ENCODE peak calls at places on chromosomes 1 and 21, in four cellular contexts. L is upper lobe of right lung, P is heart left ventricle, S is OCI-LY7. B is an unnamed sample.

GRCh38 chr1:182563095-182563494 is 26.0 kb downstream of the RNASEL start:
- DNase-seq in L (no peak), P (no peak), S (no peak), B (peak)

GRCh38 chr1:171081220-171081993 is 9.3 kb upstream of the FMO3 start:
- DNase-seq in L (no peak), P (no peak), S (peak), B (no peak)

GRCh38 chr1:100628631-100629081 is 90.7 kb downstream of the GPR88 start:
- DNase-seq in L (no peak), P (no peak), S (no peak), B (no peak)

GRCh38 chr1:74534241-74534640 is 21.8 kb upstream of the LRRC53 start:
- DNase-seq in L (no peak), P (no peak), S (no peak), B (no peak)

GRCh38 chr1:192543445-192543844 is 32.1 kb upstream of the RGS1 start:
- DNase-seq in L (no peak), P (no peak), S (no peak), B (no peak)

GRCh38 chr1:31509124-31510072 is 66.9 kb upstream of the TINAGL1 start:
- DNase-seq in L (no peak), P (no peak), S (no peak), B (peak)

GRCh38 chr1:32334864-32335618 is 992 bp downstream of the MARCKSL1 start:
- DNase-seq in L (peak), P (peak), S (peak), B (peak)

GRCh38 chr1:51560034-51560433 is 41.0 kb upstream of the EPS15 start:
- DNase-seq in L (no peak), P (no peak), S (no peak), B (no peak)

GRCh38 chr1:51627672-51628071 is 10.8 kb downstream of the OSBPL9 start:
- DNase-seq in L (no peak), P (no peak), S (peak), B (peak)

GRCh38 chr1:167482184-167482583 is 36.1 kb downstream of the CD247 start:
- DNase-seq in L (peak), P (no peak), S (no peak), B (no peak)

GRCh38 chr1:201656670-201657032 is 117.7 kb downstream of the NAV1 start:
- DNase-seq in L (no peak), P (no peak), S (no peak), B (no peak)

GRCh38 chr21:26845066-26845749 is at the start of gene ADAMTS1:
- DNase-seq in L (peak), P (peak), S (no peak), B (no peak)

GRCh38 chr1:207964195-207964966 is 53.5 kb upstream of the CD34 start:
- DNase-seq in L (no peak), P (no peak), S (no peak), B (no peak)

GRCh38 chr1:21620461-21620860 is 48.7 kb downstream of the RAP1GAP start:
- DNase-seq in L (no peak), P (no peak), S (no peak), B (no peak)

GRCh38 chr1:61043010-61043820 is 39.1 kb upstream of the NFIA start:
- DNase-seq in L (peak), P (peak), S (no peak), B (peak)

GRCh38 chr1:197913495-197914276 is 3.5 kb upstream of the LHX9 start:
- DNase-seq in L (no peak), P (no peak), S (no peak), B (no peak)

GRCh38 chr1:41486053-41486891 is 1.8 kb upstream of the EDN2 start:
- DNase-seq in L (no peak), P (no peak), S (no peak), B (peak)

GRCh38 chr1:36372617-36373016 is 13.1 kb downstream of the STK40 start:
- DNase-seq in L (no peak), P (no peak), S (no peak), B (no peak)

GRCh38 chr1:111193712-111194480 is 6.5 kb downstream of the DENND2D start:
- DNase-seq in L (no peak), P (no peak), S (no peak), B (no peak)

GRCh38 chr21:17089121-17089520 is 423.7 kb upstream of the CXADR start:
- DNase-seq in L (no peak), P (no peak), S (no peak), B (no peak)

GRCh38 chr1:205518616-205519540 is 14.4 kb downstream of the CDK18 start:
- DNase-seq in L (no peak), P (no peak), S (no peak), B (no peak)

GRCh38 chr21:21806711-21807597 is 808.7 kb downstream of the NCAM2 start:
- DNase-seq in L (no peak), P (no peak), S (no peak), B (no peak)

GRCh38 chr21:25133939-25134338 is 473.3 kb downstream of the MRPL39 start:
- DNase-seq in L (no peak), P (no peak), S (no peak), B (no peak)

GRCh38 chr1:202589190-202589680 is 121.0 kb downstream of the SYT2 start:
- DNase-seq in L (no peak), P (peak), S (peak), B (no peak)

GRCh38 chr1:101317590-101317989 is 80.8 kb downstream of the S1PR1 start:
- DNase-seq in L (no peak), P (no peak), S (no peak), B (no peak)

GRCh38 chr1:1914842-1915692 is at the start of gene CALML6:
- DNase-seq in L (no peak), P (peak), S (no peak), B (no peak)

GRCh38 chr1:47449702-47450552 is 12.1 kb downstream of the FOXD2 start:
- DNase-seq in L (peak), P (peak), S (no peak), B (no peak)

GRCh38 chr1:108050911-108051624 is 86.1 kb upstream of the VAV3 start:
- DNase-seq in L (no peak), P (no peak), S (no peak), B (peak)

GRCh38 chr1:196105901-196106300 is 502.3 kb downstream of the KCNT2 start:
- DNase-seq in L (no peak), P (no peak), S (no peak), B (no peak)

GRCh38 chr1:208203848-208204609 is 40.2 kb downstream of the PLXNA2 start:
- DNase-seq in L (no peak), P (no peak), S (no peak), B (no peak)

GRCh38 chr21:29265690-29266479 is 32.8 kb upstream of the BACH1 start:
- DNase-seq in L (no peak), P (no peak), S (no peak), B (no peak)

GRCh38 chr1:47611992-47612391 is 174.1 kb downstream of the FOXD2 start:
- DNase-seq in L (no peak), P (no peak), S (no peak), B (no peak)

GRCh38 chr1:218524526-218524925 is 179.4 kb downstream of the TGFB2 start:
- DNase-seq in L (no peak), P (no peak), S (no peak), B (no peak)

GRCh38 chr1:246161626-246162025 is 345.5 kb downstream of the SMYD3 start:
- DNase-seq in L (no peak), P (no peak), S (no peak), B (no peak)

GRCh38 chr1:14549897-14550635 is 48.4 kb upstream of the KAZN start:
- DNase-seq in L (no peak), P (no peak), S (no peak), B (no peak)

GRCh38 chr1:113223546-113223945 is 150.5 kb downstream of the LRIG2 start:
- DNase-seq in L (no peak), P (peak), S (no peak), B (no peak)